ENCODE peak calls at places on chromosome 12, in ten cellular contexts. L, M, B, O, Q, V, C, K, J and F are unnamed samples.
A peak's percentile ranks its signal among the peaks of the same experiment; 100 is the strongest.

GRCh38 chr12:559208-559905 is 99.6 kb downstream of the B4GALNT3 start:
- DNase-seq in L (no peak), M (no peak), B (no peak), O (no peak), Q (no peak), V (no peak), C (no peak), K (no peak), J (no peak), F (no peak)

GRCh38 chr12:19462441-19462840 is 23.1 kb downstream of the AEBP2 start:
- DNase-seq in L (peak; percentile 47), M (no peak), B (no peak), O (no peak), Q (no peak), V (no peak), C (no peak), K (no peak), J (no peak), F (no peak)

GRCh38 chr12:52813885-52814709 is at the start of gene KRT4:
- DNase-seq in L (no peak), M (no peak), B (no peak), O (no peak), Q (no peak), V (no peak), C (no peak), K (no peak), J (no peak), F (no peak)

GRCh38 chr12:48107252-48107613 is 1.4 kb upstream of the SENP1 start:
- DNase-seq in L (no peak), M (no peak), B (no peak), O (no peak), Q (peak; percentile 27), V (no peak), C (no peak), K (no peak), J (no peak), F (no peak)

GRCh38 chr12:124160102-124160501 is 134.8 kb upstream of the RFLNA start:
- DNase-seq in L (no peak), M (no peak), B (no peak), O (no peak), Q (no peak), V (no peak), C (no peak), K (no peak), J (no peak), F (no peak)

GRCh38 chr12:111389635-111390034 is 16.1 kb upstream of the SH2B3 start:
- DNase-seq in L (no peak), M (no peak), B (no peak), O (no peak), Q (no peak), V (no peak), C (no peak), K (no peak), J (no peak), F (no peak)

GRCh38 chr12:104698871-104699270 is 242.1 kb downstream of the CHST11 start:
- DNase-seq in L (no peak), M (no peak), B (no peak), O (no peak), Q (no peak), V (no peak), C (no peak), K (peak; percentile 32), J (no peak), F (no peak)

GRCh38 chr12:71201136-71201679 is 43.4 kb upstream of the TSPAN8 start:
- DNase-seq in L (peak; percentile 40), M (no peak), B (no peak), O (no peak), Q (no peak), V (no peak), C (no peak), K (no peak), J (no peak), F (no peak)

GRCh38 chr12:104565606-104566243 is 109.0 kb downstream of the CHST11 start:
- DNase-seq in L (no peak), M (no peak), B (no peak), O (no peak), Q (no peak), V (no peak), C (no peak), K (peak; percentile 50), J (no peak), F (no peak)

GRCh38 chr12:121023799-121024198 is 7.5 kb upstream of the C12orf43 start:
- DNase-seq in L (no peak), M (no peak), B (no peak), O (no peak), Q (no peak), V (no peak), C (no peak), K (no peak), J (no peak), F (no peak)

GRCh38 chr12:95215925-95216324 is 1.3 kb downstream of the FGD6 start:
- DNase-seq in L (peak; percentile 53), M (no peak), B (no peak), O (no peak), Q (peak; percentile 48), V (no peak), C (no peak), K (peak; percentile 76), J (no peak), F (peak; percentile 41)

GRCh38 chr12:55930771-55931316 is at the start of gene DGKA:
- DNase-seq in L (peak; percentile 82), M (peak; percentile 54), B (no peak), O (peak; percentile 58), Q (peak; percentile 83), V (peak; percentile 72), C (no peak), K (peak; percentile 78), J (peak; percentile 32), F (peak; percentile 71)

GRCh38 chr12:25812295-25812694 is 146.2 kb upstream of the RASSF8 start:
- DNase-seq in L (no peak), M (no peak), B (no peak), O (no peak), Q (no peak), V (no peak), C (no peak), K (no peak), J (no peak), F (no peak)

GRCh38 chr12:25811656-25812126 is 146.8 kb upstream of the RASSF8 start:
- DNase-seq in L (peak; percentile 79), M (no peak), B (no peak), O (peak; percentile 7), Q (no peak), V (no peak), C (no peak), K (peak; percentile 63), J (no peak), F (peak; percentile 13)

GRCh38 chr12:25810683-25811082 is 147.8 kb upstream of the RASSF8 start:
- DNase-seq in L (no peak), M (no peak), B (no peak), O (no peak), Q (no peak), V (no peak), C (no peak), K (no peak), J (no peak), F (no peak)

GRCh38 chr12:25816637-25817036 is 141.8 kb upstream of the RASSF8 start:
- DNase-seq in L (no peak), M (no peak), B (no peak), O (no peak), Q (no peak), V (no peak), C (no peak), K (no peak), J (no peak), F (no peak)

DNA sequence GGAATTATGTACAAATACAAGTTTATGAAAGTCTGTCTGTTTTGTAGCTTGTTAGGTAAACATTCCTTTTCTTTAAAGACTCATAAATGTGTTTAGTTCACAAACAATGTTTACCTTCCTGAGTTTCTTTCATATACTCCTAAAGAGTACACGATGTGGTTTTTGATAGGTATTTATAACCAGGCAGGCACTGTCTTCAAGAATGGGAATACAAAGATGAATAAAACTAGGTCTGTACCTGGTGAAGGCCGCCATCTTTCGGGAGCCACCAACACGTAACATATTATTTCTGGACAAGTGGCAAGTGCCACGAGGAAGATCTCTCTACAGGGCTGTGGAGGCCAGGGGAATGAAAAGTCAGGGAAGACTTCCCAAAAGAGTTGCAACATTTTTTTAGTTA is 144.6 kb upstream of the RASSF8 start:
- DNase-seq in L (no peak), M (no peak), B (no peak), O (no peak), Q (no peak), V (no peak), C (no peak), K (no peak), J (no peak), F (no peak)
- TF ChIP-seq CTCF in L (no peak), M (no peak), B (no peak), O (no peak), Q (no peak), V (no peak), C (no peak), K (no peak), J (no peak), F (no peak)

GRCh38 chr12:39672976-39673375 is 53.4 kb upstream of the ABCD2 start:
- DNase-seq in L (no peak), M (no peak), B (no peak), O (peak; percentile 62), Q (no peak), V (no peak), C (no peak), K (no peak), J (no peak), F (no peak)

GRCh38 chr12:39671898-39672875 is 52.6 kb upstream of the ABCD2 start:
- DNase-seq in L (no peak), M (no peak), B (no peak), O (no peak), Q (no peak), V (no peak), C (no peak), K (no peak), J (no peak), F (no peak)

GRCh38 chr12:39675263-39675662 is 55.7 kb upstream of the ABCD2 start:
- DNase-seq in L (no peak), M (no peak), B (no peak), O (no peak), Q (no peak), V (no peak), C (no peak), K (no peak), J (no peak), F (no peak)
- TF ChIP-seq CTCF in L (no peak), M (no peak), B (no peak), O (no peak), Q (no peak), V (no peak), C (no peak), K (no peak), J (no peak), F (no peak)

DNA sequence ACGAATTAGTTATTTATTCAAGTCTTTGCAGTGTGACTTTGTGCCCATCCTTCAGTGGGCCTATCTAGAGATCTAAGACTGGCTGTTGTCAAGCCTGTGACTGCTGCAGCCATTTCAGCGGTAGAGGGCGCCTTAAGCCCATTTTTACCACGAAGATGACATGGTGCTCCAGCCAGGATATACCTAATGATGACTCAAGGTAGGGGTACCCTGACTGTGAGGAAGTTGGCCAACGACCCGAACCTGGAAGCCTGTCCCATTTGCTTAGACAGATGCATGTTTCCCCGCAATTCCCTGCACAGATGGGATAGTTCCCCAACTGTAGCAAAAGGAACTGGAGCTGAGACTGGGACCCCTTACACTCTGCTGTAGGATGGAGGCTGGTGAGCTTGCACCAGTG is 41.3 kb downstream of the RAB3IP start:
- DNase-seq in L (peak; percentile 76), M (no peak), B (no peak), O (no peak), Q (no peak), V (no peak), C (no peak), K (peak; percentile 42), J (peak; percentile 60), F (peak; percentile 51)
- TF ChIP-seq CTCF in L (peak; percentile 87), M (no peak), B (peak; percentile 26), O (peak; percentile 12), Q (peak; percentile 41), V (no peak), C (no peak), K (peak; percentile 60), J (no peak), F (peak; percentile 24)

GRCh38 chr12:42792265-42792664 is 202.7 kb upstream of the PRICKLE1 start:
- DNase-seq in L (no peak), M (no peak), B (no peak), O (no peak), Q (no peak), V (no peak), C (no peak), K (no peak), J (no peak), F (no peak)
- TF ChIP-seq CTCF in L (peak; percentile 34), M (no peak), B (no peak), O (no peak), Q (no peak), V (no peak), C (no peak), K (peak; percentile 31), J (no peak), F (no peak)